ENCODE peak calls at places on chromosomes 12 and 14, in eight cellular contexts. A, Q, P, F, J, O, V and X are unnamed samples. For H3K27me3 and H3K4me1, the result is how much of the 10 kb centered on the place peaks cover.

GRCh38 chr12:52551466-52551865 is 1.5 kb downstream of the KRT71 start:
- DNase-seq in A (peak), Q (no peak), P (no peak), F (no peak), J (no peak), O (no peak), V (no peak), X (no peak)

GRCh38 chr12:122825773-122826724 is 9.2 kb upstream of the HIP1R start:
- DNase-seq in A (no peak), Q (no peak), P (no peak), F (no peak), J (no peak), O (peak), V (peak), X (peak)

GRCh38 chr14:85732031-85732430 is 202.1 kb downstream of the FLRT2 start:
- DNase-seq in A (peak), Q (no peak), P (no peak), F (no peak), J (no peak), O (no peak), V (no peak), X (no peak)

GRCh38 chr14:71175491-71175890 is 268.2 kb downstream of the PCNX1 start:
- DNase-seq in A (no peak), Q (no peak), P (no peak), F (no peak), J (peak), O (no peak), V (no peak), X (no peak)

GRCh38 chr12:51186465-51186864 is 13.5 kb upstream of the TFCP2 start:
- DNase-seq in A (no peak), Q (no peak), P (no peak), F (no peak), J (no peak), O (no peak), V (no peak), X (no peak)

GRCh38 chr14:52117433-52117832 is 48.6 kb upstream of the NID2 start:
- DNase-seq in A (no peak), Q (no peak), P (no peak), F (no peak), J (no peak), O (no peak), V (no peak), X (no peak)

GRCh38 chr12:110369992-110370391 is 33.5 kb downstream of the ANAPC7 start:
- DNase-seq in A (no peak), Q (no peak), P (no peak), F (no peak), J (no peak), O (no peak), V (no peak), X (no peak)

GRCh38 chr12:52247622-52248540 is 14.8 kb downstream of the KRT7 start:
- DNase-seq in A (no peak), Q (no peak), P (no peak), F (no peak), J (no peak), O (no peak), V (no peak), X (no peak)

GRCh38 chr14:105482486-105483110 is 4.1 kb upstream of the CRIP1 start:
- DNase-seq in A (no peak), Q (no peak), P (no peak), F (no peak), J (no peak), O (no peak), V (no peak), X (no peak)

GRCh38 chr12:57766464-57767311 is at the start of gene CYP27B1:
- DNase-seq in A (peak), Q (no peak), P (no peak), F (peak), J (peak), O (no peak), V (peak), X (peak)

GRCh38 chr12:122352394-122352793 is 70.1 kb downstream of the CLIP1 start:
- DNase-seq in A (no peak), Q (no peak), P (no peak), F (no peak), J (no peak), O (no peak), V (no peak), X (no peak)

GRCh38 chr14:58815046-58815701 is 177.4 kb downstream of the DACT1 start:
- DNase-seq in A (no peak), Q (no peak), P (no peak), F (no peak), J (peak), O (no peak), V (no peak), X (no peak)

GRCh38 chr12:2944401-2945047 is 14.7 kb upstream of the TEAD4 start:
- DNase-seq in A (peak), Q (peak), P (no peak), F (peak), J (peak), O (peak), V (peak), X (peak)

GRCh38 chr12:59239993-59240392 is 319.7 kb upstream of the LRIG3 start:
- DNase-seq in A (no peak), Q (no peak), P (no peak), F (no peak), J (no peak), O (no peak), V (no peak), X (no peak)

GRCh38 chr12:111699-112591 is 45.4 kb downstream of the IQSEC3 start:
- DNase-seq in A (no peak), Q (peak), P (no peak), F (peak), J (no peak), O (no peak), V (no peak), X (no peak)

GRCh38 chr14:31243860-31244259 is 36.3 kb upstream of the HECTD1 start:
- DNase-seq in A (peak), Q (peak), P (no peak), F (no peak), J (peak), O (no peak), V (no peak), X (peak)

GRCh38 chr12:53056296-53056695 is 6.4 kb downstream of the TNS2 start:
- DNase-seq in A (no peak), Q (peak), P (no peak), F (peak), J (no peak), O (no peak), V (no peak), X (no peak)

GRCh38 chr14:70909788-70910614 is 2.7 kb downstream of the PCNX1 start:
- DNase-seq in A (peak), Q (no peak), P (no peak), F (no peak), J (peak), O (no peak), V (peak), X (no peak)

GRCh38 chr14:63431466-63431865 is 111.7 kb downstream of the PPP2R5E start:
- DNase-seq in A (no peak), Q (no peak), P (no peak), F (no peak), J (no peak), O (no peak), V (no peak), X (no peak)

GRCh38 chr14:55847766-55848165 is 267.8 kb downstream of the KTN1 start:
- DNase-seq in A (no peak), Q (no peak), P (no peak), F (no peak), J (no peak), O (no peak), V (no peak), X (no peak)

GRCh38 chr12:111154180-111154579 is 214.7 kb downstream of the PHETA1 start:
- DNase-seq in A (peak), Q (no peak), P (no peak), F (no peak), J (no peak), O (no peak), V (peak), X (peak)

GRCh38 chr12:91180577-91180976 is 2.0 kb downstream of the DCN start:
- DNase-seq in A (no peak), Q (no peak), P (no peak), F (no peak), J (no peak), O (no peak), V (no peak), X (no peak)

GRCh38 chr12:125140918-125141573 is 75.8 kb downstream of the AACS start:
- DNase-seq in A (peak), Q (no peak), P (no peak), F (no peak), J (peak), O (no peak), V (no peak), X (no peak)

GRCh38 chr12:47855502-47855901 is 35.8 kb upstream of the HDAC7 start:
- DNase-seq in A (no peak), Q (no peak), P (no peak), F (no peak), J (no peak), O (no peak), V (no peak), X (peak)

GRCh38 chr12:48486261-48486660 is 4.0 kb downstream of the C12orf54 start:
- DNase-seq in A (no peak), Q (no peak), P (no peak), F (no peak), J (peak), O (no peak), V (no peak), X (no peak)

GRCh38 chr12:6069452-6070093 is 54.9 kb downstream of the VWF start:
- DNase-seq in A (no peak), Q (no peak), P (no peak), F (no peak), J (peak), O (no peak), V (no peak), X (no peak)

GRCh38 chr12:132407525-132407924 is 78.1 kb upstream of the GALNT9 start:
- DNase-seq in A (no peak), Q (no peak), P (no peak), F (no peak), J (no peak), O (no peak), V (no peak), X (no peak)

GRCh38 chr14:59274991-59275391 is 86.5 kb downstream of the DAAM1 start:
- DNase-seq in A (no peak), Q (no peak), P (no peak), F (peak), J (peak), O (peak), V (peak), X (no peak)

GRCh38 chr14:91307652-91308051 is 63.1 kb upstream of the GPR68 start:
- DNase-seq in A (no peak), Q (no peak), P (no peak), F (no peak), J (no peak), O (no peak), V (no peak), X (no peak)

GRCh38 chr12:1530592-1531159 is 63.7 kb downstream of the FBXL14 start:
- DNase-seq in A (no peak), Q (no peak), P (no peak), F (no peak), J (no peak), O (no peak), V (peak), X (peak)
- H3K27me3 ChIP-seq in A (under half), Q (half or more), P (under half), F (under half), J (under half), O (under half), V (half or more), X (half or more)

DNA sequence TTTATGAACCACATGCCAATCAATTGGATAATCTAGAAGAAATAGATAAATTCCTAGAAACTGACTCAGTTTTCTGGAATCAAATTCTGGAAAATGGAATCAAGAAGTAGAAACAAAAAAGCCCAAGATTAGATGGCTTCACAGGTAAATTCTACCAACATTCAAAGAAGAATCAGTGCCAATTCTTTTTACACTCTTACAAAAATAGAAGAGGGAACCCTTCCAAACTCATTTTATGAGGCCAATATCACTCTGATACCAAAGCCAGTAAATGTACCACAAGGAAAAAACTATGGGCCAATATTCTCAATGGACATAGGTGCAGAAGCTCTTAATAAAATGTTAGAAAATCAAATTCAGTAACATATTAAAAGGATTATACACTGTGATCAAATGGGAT is 35.7 kb upstream of the MYRFL start:
- DNase-seq in A (no peak), Q (no peak), P (no peak), F (no peak), J (no peak), O (no peak), V (no peak), X (no peak)
- H3K4me1 ChIP-seq in A (under half), Q (under half), P (under half), F (under half), J (under half), O (under half), V (under half), X (under half)

GRCh38 chr12:62866451-62867082 is 68.4 kb downstream of the PPM1H start:
- DNase-seq in A (peak), Q (no peak), P (peak), F (no peak), J (peak), O (no peak), V (no peak), X (peak)
- H3K27ac ChIP-seq in A (peak), Q (no peak), P (no peak), F (no peak), J (no peak), O (no peak), V (no peak), X (no peak)

DNA sequence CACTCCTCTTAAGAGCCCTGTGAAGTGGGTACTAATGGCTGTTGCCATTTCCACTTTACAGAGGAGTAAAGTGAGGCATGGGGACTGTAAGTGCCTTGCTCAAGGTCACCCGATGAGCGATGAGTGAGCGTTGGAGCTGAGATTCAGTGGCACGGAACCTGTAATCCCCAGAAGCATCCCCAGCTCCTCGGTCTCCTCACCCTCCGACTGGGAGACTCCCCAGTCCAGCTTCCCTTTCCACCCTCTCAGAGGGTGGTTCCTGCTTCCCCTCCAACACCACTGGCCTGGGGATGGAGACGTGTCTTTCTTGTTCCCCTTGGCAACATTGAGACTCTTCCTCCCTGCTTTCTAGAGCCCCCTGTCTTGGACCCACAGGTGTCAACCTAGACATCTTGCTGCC is 32.6 kb downstream of the TMEM63C start:
- DNase-seq in A (no peak), Q (no peak), P (no peak), F (no peak), J (no peak), O (no peak), V (no peak), X (no peak)
- H3K27me3 ChIP-seq in A (under half), Q (under half), P (under half), F (under half), J (under half), O (under half), V (under half), X (under half)

GRCh38 chr12:1207276-1207675 is 216.3 kb downstream of the ERC1 start:
- DNase-seq in A (no peak), Q (no peak), P (no peak), F (no peak), J (no peak), O (no peak), V (no peak), X (no peak)
- H3K4me1 ChIP-seq in A (under half), Q (under half), P (under half), F (under half), J (under half), O (under half), V (under half), X (under half)

GRCh38 chr12:12902036-12902435 is 10.7 kb downstream of the GPRC5A start:
- DNase-seq in A (no peak), Q (no peak), P (no peak), F (no peak), J (peak), O (no peak), V (no peak), X (no peak)
- H3K27ac ChIP-seq in A (no peak), Q (peak), P (no peak), F (peak), J (peak), O (peak), V (no peak), X (no peak)

DNA sequence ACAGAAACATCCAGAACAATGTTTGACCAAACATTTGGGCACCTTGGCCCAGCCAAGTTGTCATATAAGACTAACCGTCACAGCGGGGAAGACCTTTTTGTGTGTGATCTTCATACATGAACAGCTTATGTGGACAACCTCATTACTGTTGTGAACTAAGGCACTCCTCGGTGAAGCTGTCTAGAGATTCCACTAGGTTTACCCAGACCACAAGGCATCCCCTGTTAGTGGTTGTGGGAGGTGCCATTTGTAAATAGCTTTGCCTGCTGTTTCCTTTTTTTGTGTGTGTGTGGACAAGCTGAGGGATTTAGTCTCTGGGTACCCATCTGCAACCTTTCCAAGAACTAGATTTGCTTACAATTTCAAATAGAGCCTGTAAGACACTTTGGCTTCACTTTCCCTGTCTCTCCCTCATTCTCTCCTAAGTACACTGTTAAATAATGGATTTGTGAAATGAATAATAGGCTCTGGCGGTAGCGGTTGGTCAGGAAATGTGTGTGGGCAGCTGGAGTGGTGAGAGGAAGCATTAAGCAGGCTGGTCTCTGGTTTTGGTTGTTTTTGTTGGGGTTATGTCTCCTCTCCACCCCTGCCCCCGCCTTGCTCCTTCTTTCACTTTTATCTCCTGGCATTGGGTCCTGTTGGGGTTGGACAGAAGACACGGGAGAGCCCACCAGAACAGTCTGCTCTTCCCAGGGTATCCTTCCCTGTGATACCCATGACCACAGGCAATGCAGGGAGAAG is 727.6 kb downstream of the VRK1 start:
- DNase-seq in A (no peak), Q (no peak), P (no peak), F (no peak), J (no peak), O (no peak), V (no peak), X (no peak)
- H3K27me3 ChIP-seq in A (under half), Q (under half), P (under half), F (under half), J (under half), O (under half), V (under half), X (under half)

DNA sequence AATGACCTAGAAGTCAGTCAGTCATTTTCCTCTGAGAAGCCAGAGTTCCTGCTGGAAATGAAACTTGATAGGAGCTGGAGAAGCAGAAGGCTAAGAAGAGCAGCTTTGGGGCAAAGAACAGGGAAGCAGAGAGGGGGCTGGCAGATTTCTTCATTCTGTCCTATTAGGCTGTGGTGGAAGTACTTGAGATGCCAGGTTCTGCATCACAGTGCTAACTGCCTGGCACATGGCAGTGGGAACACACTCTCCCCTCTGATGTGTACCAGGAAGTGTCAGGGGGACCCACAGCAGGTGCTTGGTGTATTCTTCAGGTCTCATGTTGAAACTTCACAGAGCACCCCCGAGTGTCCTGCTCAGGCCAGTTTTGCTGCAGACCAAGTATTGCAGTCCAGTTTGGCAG is 61.0 kb downstream of the SUSD6 start:
- DNase-seq in A (no peak), Q (no peak), P (no peak), F (no peak), J (no peak), O (peak), V (no peak), X (no peak)
- H3K4me1 ChIP-seq in A (under half), Q (under half), P (under half), F (half or more), J (under half), O (under half), V (under half), X (under half)

DNA sequence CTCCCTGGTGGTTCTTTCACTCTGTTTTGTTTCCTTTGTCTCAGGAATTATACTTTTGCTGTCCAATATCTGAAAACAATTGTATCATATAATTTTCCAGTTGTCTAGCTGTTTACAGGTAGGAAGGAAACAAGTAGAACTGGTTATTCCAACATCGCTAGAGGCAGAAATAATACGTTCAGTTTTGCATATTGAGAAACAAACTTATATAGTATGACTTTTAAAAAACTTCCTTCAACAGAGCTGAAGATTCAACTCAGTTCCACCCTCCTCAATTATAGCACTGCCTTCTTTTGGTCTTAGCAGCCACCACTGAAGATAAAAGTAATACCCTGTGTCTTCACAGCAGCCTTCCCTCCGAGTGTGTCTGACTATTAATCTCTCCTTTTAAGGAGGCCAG is 214.3 kb downstream of the EFCAB11 start:
- DNase-seq in A (no peak), Q (no peak), P (no peak), F (no peak), J (no peak), O (no peak), V (no peak), X (no peak)
- H3K27ac ChIP-seq in A (no peak), Q (no peak), P (no peak), F (no peak), J (no peak), O (no peak), V (no peak), X (no peak)

GRCh38 chr12:128021561-128021960 is 245.4 kb upstream of the TMEM132C start:
- DNase-seq in A (no peak), Q (no peak), P (no peak), F (no peak), J (no peak), O (no peak), V (no peak), X (no peak)

GRCh38 chr12:128019996-128020544 is 246.9 kb upstream of the TMEM132C start:
- DNase-seq in A (no peak), Q (no peak), P (no peak), F (no peak), J (no peak), O (no peak), V (no peak), X (no peak)

GRCh38 chr12:128026696-128027574 is 240.0 kb upstream of the TMEM132C start:
- DNase-seq in A (no peak), Q (peak), P (no peak), F (no peak), J (no peak), O (no peak), V (no peak), X (no peak)

DNA sequence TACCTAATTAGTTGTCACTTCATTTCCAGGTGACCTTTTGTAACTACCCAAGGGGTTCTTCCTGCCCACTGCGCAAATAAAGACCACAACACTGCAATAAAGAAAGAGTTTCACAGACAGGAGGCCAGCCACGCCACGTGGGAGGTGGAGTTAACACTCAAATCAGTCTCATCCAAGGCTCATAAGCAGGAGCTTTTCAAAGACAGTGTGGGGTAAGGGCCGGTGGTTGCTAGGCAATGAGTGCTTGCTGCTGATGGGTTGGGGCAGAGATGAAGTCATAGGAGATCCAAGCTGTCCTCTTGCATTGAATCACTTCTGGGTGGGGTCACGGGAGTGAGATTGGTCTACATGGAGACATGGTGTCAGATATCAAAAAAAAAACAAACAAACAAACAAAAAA is 241.1 kb upstream of the TMEM132C start:
- DNase-seq in A (peak), Q (peak), P (no peak), F (no peak), J (no peak), O (no peak), V (no peak), X (no peak)
- H3K27me3 ChIP-seq in A (under half), Q (under half), P (under half), F (under half), J (under half), O (under half), V (under half), X (under half)